ENCODE peak calls at places on chromosome 17, in five cellular contexts. H is Peyer's patch, Y is IMR-90, G is heart left ventricle, X is body of pancreas. D is an unnamed sample.

GRCh38 chr17:19753661-19754463 is 5.8 kb upstream of the ALDH3A1 start:
- DNase-seq in H (peak), Y (no peak), G (no peak), X (peak), D (peak)

GRCh38 chr17:2157081-2157480 is 102.2 kb downstream of the HIC1 start:
- DNase-seq in H (no peak), Y (peak), G (no peak), X (no peak), D (no peak)

GRCh38 chr17:60960398-60961065 is 282.9 kb downstream of the BCAS3 start:
- DNase-seq in H (no peak), Y (no peak), G (no peak), X (no peak), D (no peak)

GRCh38 chr17:204427-205175 is 23.2 kb upstream of the DOC2B start:
- DNase-seq in H (no peak), Y (no peak), G (no peak), X (no peak), D (no peak)

GRCh38 chr17:80477647-80478478 is 1.5 kb upstream of the NPTX1 start:
- DNase-seq in H (no peak), Y (peak), G (no peak), X (peak), D (peak)

GRCh38 chr17:40350410-40351184 is 13.9 kb downstream of the GJD3 start:
- DNase-seq in H (no peak), Y (no peak), G (no peak), X (no peak), D (no peak)

GRCh38 chr17:12730931-12731521 is 58.3 kb upstream of the ARHGAP44 start:
- DNase-seq in H (peak), Y (peak), G (peak), X (peak), D (peak)

GRCh38 chr17:3603119-3603869 is 5.9 kb downstream of the TRPV1 start:
- DNase-seq in H (no peak), Y (peak), G (no peak), X (no peak), D (no peak)

GRCh38 chr17:66604381-66604780 is 230.5 kb upstream of the CACNG5 start:
- DNase-seq in H (no peak), Y (no peak), G (no peak), X (no peak), D (no peak)

GRCh38 chr17:54527941-54528340 is 372.7 kb upstream of the TOM1L1 start:
- DNase-seq in H (no peak), Y (no peak), G (no peak), X (no peak), D (no peak)

GRCh38 chr17:70773210-70773609 is 603.9 kb downstream of the KCNJ2 start:
- DNase-seq in H (no peak), Y (no peak), G (no peak), X (no peak), D (no peak)

GRCh38 chr17:40903129-40903847 is 18.2 kb upstream of the KRT20 start:
- DNase-seq in H (peak), Y (peak), G (no peak), X (no peak), D (no peak)

GRCh38 chr17:59840329-59840907 is 52.3 kb downstream of the TUBD1 start:
- DNase-seq in H (peak), Y (no peak), G (no peak), X (no peak), D (no peak)

GRCh38 chr17:17073006-17073626 is 30.9 kb downstream of the MPRIP start:
- DNase-seq in H (no peak), Y (no peak), G (no peak), X (peak), D (no peak)

GRCh38 chr17:48478224-48479013 is 48.4 kb upstream of the SKAP1 start:
- DNase-seq in H (no peak), Y (no peak), G (no peak), X (no peak), D (no peak)

GRCh38 chr17:4475001-4475400 is 23.7 kb upstream of the SPNS2 start:
- DNase-seq in H (no peak), Y (no peak), G (no peak), X (no peak), D (no peak)

GRCh38 chr17:65103896-65104295 is 33.3 kb upstream of the RGS9 start:
- DNase-seq in H (no peak), Y (peak), G (no peak), X (no peak), D (no peak)

GRCh38 chr17:35548978-35549377 is 11.5 kb upstream of the SLFN12L start:
- DNase-seq in H (no peak), Y (no peak), G (no peak), X (no peak), D (no peak)

GRCh38 chr17:28641579-28641978 is 3.4 kb downstream of the BLTP2 start:
- DNase-seq in H (no peak), Y (no peak), G (no peak), X (no peak), D (no peak)

GRCh38 chr17:30172560-30172959 is 55.9 kb downstream of the NSRP1 start:
- DNase-seq in H (no peak), Y (no peak), G (no peak), X (no peak), D (no peak)

GRCh38 chr17:30173649-30174048 is 57.0 kb downstream of the NSRP1 start:
- DNase-seq in H (no peak), Y (no peak), G (no peak), X (no peak), D (no peak)

GRCh38 chr17:30174556-30174955 is 57.9 kb downstream of the NSRP1 start:
- DNase-seq in H (no peak), Y (no peak), G (no peak), X (no peak), D (no peak)

GRCh38 chr17:30176845-30177244 is 58.7 kb downstream of the SLC6A4 start:
- DNase-seq in H (no peak), Y (no peak), G (no peak), X (no peak), D (no peak)
- TF ChIP-seq POLR2A in H (no peak), Y (no peak), G (no peak), X (no peak), D (no peak)

DNA sequence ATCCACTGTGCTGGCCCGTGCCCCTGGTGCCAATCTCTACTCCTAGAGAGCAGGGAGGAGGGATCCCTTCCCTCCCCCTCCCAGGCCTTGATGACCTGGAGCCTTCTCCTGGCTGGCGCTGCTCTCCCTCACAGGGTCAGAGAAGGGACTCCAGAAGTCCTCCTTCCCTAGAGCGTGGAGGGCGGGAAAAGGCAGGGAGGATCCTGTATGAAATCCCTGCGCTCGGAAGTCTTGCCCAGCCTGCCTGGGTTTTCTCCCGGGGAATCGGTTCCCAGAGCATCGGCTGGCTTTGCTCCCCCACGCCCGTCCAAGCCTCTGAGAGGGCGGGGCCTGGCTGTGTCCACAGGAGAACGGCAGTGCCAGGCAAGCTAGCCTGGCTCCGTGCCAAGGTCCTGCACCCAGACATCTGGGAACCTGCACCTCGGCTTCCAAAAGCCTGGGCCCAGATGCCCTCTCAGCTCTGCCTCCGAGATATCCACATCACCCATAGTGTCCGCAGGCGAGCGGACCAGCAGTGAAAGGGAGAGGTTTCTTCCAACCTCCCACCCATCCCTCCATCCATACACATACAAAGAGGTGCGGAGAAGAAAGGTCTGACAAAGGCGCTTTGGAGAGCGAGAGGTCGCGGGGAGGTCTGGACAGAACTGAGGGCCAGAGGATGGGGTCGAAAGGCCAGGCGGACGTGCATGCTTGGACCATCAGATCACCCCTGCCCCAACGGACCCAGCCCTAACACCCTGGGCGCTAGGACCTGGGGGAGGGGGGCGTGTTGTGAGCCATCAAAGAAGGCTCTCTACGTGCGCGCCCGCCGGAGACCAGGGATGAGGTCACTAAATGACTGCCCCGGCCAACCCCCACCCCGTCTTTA is 1.1 kb downstream of the MPP2 start:
- DNase-seq in H (peak), Y (peak), G (peak), X (peak), D (peak)
- H3K4me3 ChIP-seq in H (peak), Y (peak), G (peak), X (peak), D (no peak)

GRCh38 chr17:57585341-57586098 is 159.6 kb downstream of the CCDC182 start:
- DNase-seq in H (no peak), Y (no peak), G (no peak), X (no peak), D (no peak)
- H3K27ac ChIP-seq in H (no peak), Y (no peak), G (no peak), X (no peak), D (no peak)

DNA sequence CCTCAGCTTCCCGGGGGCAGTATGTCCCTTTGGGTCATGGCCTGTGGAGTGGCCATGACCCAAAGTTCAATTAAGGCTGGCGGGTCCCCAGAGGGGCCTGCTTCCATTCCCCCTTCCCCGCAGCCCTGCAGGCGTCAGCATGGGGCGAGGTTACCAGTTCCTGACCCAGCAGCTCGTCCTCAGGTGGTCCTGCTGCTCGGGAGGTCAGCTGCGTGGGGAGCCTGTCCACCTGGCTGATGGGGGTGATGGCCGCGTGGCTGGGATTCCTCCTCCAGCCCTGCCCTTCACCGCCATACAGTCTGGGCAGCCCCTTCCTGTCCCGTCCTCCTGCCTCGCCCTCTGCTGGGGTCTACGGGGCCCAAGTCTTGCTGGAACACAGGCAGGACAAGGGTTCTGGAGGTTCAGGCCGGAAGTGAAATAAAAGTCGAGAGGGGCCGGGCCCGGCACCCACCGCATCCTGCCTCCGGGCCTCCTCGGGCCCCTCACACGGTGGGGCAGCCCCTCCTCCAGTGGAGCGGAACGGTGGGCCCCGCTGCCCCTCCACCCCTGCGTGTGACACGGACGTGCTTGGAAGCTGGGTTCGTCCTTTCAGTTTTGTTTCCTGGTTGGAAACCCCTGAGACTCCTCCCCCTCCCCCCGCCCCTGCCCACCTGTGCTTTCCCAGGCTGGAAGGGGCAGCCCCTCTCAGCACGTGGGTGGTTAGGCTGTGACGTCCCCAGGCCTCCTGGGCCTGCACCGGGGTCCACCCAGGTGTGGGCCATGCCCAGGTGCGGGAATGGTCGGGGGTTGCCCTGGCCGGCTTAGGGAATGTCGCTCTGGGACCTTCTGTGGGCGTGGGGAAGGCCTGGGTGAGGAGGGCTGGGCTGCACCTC is 6.8 kb downstream of the UBALD2 start:
- DNase-seq in H (peak), Y (no peak), G (no peak), X (peak), D (no peak)
- TF ChIP-seq POLR2A in H (no peak), Y (peak), G (no peak), X (peak), D (no peak)

GRCh38 chr17:57984226-57984890 is 3.7 kb downstream of the VEZF1 start:
- DNase-seq in H (no peak), Y (no peak), G (no peak), X (no peak), D (no peak)

GRCh38 chr17:57983446-57983845 is 4.6 kb downstream of the VEZF1 start:
- DNase-seq in H (no peak), Y (no peak), G (no peak), X (no peak), D (no peak)

GRCh38 chr17:57986841-57987581 is 1.0 kb downstream of the VEZF1 start:
- DNase-seq in H (peak), Y (peak), G (peak), X (peak), D (peak)

GRCh38 chr17:57985675-57985974 is 2.4 kb downstream of the VEZF1 start:
- DNase-seq in H (no peak), Y (peak), G (no peak), X (no peak), D (no peak)

DNA sequence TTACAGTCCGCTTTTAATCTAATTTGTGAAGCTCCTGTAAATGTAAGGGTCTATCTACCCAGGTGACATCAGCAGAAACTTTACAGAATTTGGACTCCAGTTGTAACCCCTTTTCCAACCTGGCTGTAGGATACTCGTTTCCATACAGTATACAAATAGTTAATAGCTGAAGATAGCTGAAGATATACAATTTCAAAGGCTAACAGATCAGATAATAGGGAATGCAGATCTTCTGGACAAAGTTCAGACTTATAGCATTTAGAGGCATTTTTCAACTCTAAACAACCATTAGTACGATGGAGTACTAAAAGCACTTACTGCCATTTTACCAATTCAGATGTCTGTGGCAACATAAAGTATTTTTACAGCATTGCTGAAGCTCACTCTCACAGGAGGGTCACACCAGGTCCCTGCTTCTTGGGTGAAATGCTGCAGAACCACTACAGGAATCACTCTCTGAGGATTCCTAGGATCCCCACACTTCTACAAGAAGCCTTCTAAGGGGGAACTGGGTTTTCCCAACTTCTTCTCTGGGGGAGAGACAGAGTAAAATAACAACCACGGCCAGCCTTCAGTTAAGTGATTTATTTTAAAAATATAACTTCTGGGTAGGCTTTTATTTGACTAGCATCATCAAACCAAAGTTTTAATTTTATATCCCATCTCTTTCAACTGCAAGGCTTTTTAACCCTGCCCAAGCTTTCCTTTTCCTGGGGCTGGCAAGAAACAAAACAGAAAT is 2.9 kb downstream of the VEZF1 start:
- DNase-seq in H (no peak), Y (no peak), G (no peak), X (no peak), D (no peak)
- H3K4me3 ChIP-seq in H (no peak), Y (peak), G (peak), X (no peak), D (peak)

DNA sequence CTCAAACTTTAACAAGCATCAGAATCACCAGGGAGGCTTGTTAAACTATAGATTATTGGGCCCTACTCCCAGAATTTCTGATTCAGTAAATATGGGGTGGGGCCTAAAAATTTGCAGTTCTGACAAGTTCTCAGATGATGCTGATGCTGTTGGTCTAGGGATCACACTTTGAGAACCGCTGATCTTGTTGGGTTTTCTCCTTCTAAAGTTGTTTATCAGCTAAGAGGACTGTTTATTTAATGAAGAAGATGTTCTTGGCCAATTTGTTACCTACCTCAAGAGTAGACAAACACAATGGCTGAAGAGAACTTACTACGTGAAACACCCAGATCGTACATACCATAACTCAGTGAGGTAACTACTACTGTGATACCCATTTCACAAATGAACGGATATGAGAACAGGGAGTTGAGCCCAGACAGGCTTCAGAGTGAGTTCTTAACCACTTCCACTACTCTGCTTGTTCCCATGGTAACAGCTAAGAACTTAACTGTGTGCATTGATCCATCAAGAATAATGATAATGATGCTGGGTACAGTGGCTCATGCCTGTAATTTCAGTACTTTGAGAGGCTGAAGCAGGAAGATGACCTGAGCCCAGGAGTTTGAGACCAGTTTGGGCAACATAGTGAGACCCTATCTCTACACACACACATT is 85.3 kb upstream of the NSRP1 start:
- DNase-seq in H (no peak), Y (no peak), G (no peak), X (no peak), D (no peak)
- H3K27ac ChIP-seq in H (no peak), Y (no peak), G (no peak), X (no peak), D (no peak)

DNA sequence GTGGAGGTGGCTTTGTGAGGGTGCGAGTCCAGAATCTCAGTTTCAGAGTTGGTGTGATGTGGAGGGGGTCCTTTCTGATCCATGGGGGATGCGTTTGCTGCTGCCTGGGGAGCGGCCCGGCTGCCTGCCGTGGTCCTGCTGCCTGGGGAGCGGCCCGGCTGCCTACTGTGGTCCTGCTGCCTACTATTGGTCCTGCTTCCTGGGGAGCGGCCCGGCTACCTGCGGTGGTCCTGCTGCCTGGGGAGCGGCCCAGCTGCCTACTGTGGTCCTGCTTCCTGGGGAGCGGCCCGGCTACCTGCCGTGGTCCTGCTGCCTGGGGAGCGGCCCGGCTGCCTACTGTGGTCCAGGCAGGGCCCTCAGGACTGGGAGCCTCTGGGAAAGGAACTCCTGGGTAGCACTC is 61.5 kb upstream of the ZNF750 start:
- DNase-seq in H (no peak), Y (no peak), G (no peak), X (no peak), D (no peak)
- TF ChIP-seq POLR2A in H (no peak), Y (no peak), G (no peak), X (no peak), D (no peak)

GRCh38 chr17:27294689-27295630 is 1.0 kb downstream of the WSB1 start:
- DNase-seq in H (peak), Y (peak), G (peak), X (peak), D (peak)

GRCh38 chr17:27299384-27300049 is 5.6 kb downstream of the WSB1 start:
- DNase-seq in H (no peak), Y (no peak), G (no peak), X (no peak), D (no peak)

GRCh38 chr17:27293898-27294688 is at the start of gene WSB1:
- DNase-seq in H (peak), Y (peak), G (peak), X (peak), D (peak)

GRCh38 chr17:27295945-27296344 is 2.0 kb downstream of the WSB1 start:
- DNase-seq in H (no peak), Y (no peak), G (no peak), X (no peak), D (no peak)

GRCh38 chr17:27296427-27296979 is 2.6 kb downstream of the WSB1 start:
- DNase-seq in H (no peak), Y (peak), G (no peak), X (no peak), D (no peak)
- H3K4me3 ChIP-seq in H (peak), Y (peak), G (peak), X (no peak), D (no peak)

GRCh38 chr17:45914036-45914717 is 19.8 kb downstream of the MAPT start:
- DNase-seq in H (no peak), Y (no peak), G (no peak), X (no peak), D (no peak)
- H3K27ac ChIP-seq in H (no peak), Y (no peak), G (no peak), X (no peak), D (no peak)

GRCh38 chr17:29883497-29883896 is 46.5 kb downstream of the SSH2 start:
- DNase-seq in H (no peak), Y (peak), G (no peak), X (no peak), D (no peak)
- TF ChIP-seq POLR2A in H (no peak), Y (no peak), G (no peak), X (no peak), D (no peak)